ENCODE peak calls at places on chromosomes 13 and 19, in six cellular contexts. V is lower lobe of right lung; T is CD8-positive, alpha-beta memory T cell; S is fibroblast of the aortic adventitia; M is psoas muscle; Y is cardiac fibroblast. C is an unnamed sample.

GRCh38 chr13:34208326-34208725 is 390.4 kb downstream of the RFC3 start:
- DNase-seq in Y (peak), M (no peak), V (no peak), S (peak), T (no peak), C (no peak)

GRCh38 chr19:19670070-19670551 is 1.5 kb downstream of the ZNF101 start:
- DNase-seq in T (peak), Y (no peak), M (no peak), S (no peak), V (no peak), C (no peak)

GRCh38 chr19:45517238-45517637 is 10.0 kb downstream of the VASP start:
- DNase-seq in M (peak), V (no peak), T (no peak), S (no peak), Y (no peak), C (no peak)

GRCh38 chr13:29934531-29935308 is 84.3 kb upstream of the UBL3 start:
- DNase-seq in Y (no peak), M (no peak), S (no peak), V (no peak), T (peak), C (no peak)

GRCh38 chr13:30382836-30383525 is 39.3 kb upstream of the UBE2L5 start:
- DNase-seq in M (no peak), S (no peak), T (no peak), Y (no peak), V (no peak), C (no peak)

GRCh38 chr13:41418027-41418426 is 39.3 kb upstream of the RGCC start:
- DNase-seq in M (no peak), Y (peak), T (no peak), V (no peak), S (peak), C (no peak)

GRCh38 chr19:8897106-8897505 is 64.9 kb downstream of the MBD3L1 start:
- DNase-seq in V (no peak), M (no peak), S (no peak), Y (no peak), T (no peak), C (no peak)

GRCh38 chr19:53809518-53810186 is 14.5 kb downstream of the NLRP12 start:
- DNase-seq in S (no peak), V (no peak), Y (no peak), T (no peak), M (no peak), C (no peak)

GRCh38 chr19:12778905-12779161 is 3.5 kb upstream of the HOOK2 start:
- DNase-seq in V (no peak), S (no peak), Y (no peak), M (no peak), T (no peak), C (no peak)

GRCh38 chr19:49113762-49114629 is at the start of gene LIN7B:
- DNase-seq in V (peak), T (peak), Y (peak), S (peak), M (peak), C (no peak)

GRCh38 chr19:38544569-38545315 is 73.0 kb downstream of the MAP4K1 start:
- DNase-seq in M (no peak), V (peak), T (no peak), Y (no peak), S (peak), C (no peak)

GRCh38 chr19:16232127-16232526 is 34.4 kb downstream of the AP1M1 start:
- DNase-seq in T (no peak), S (no peak), V (no peak), M (no peak), Y (no peak), C (no peak)

GRCh38 chr13:97261254-97262015 is 39.3 kb downstream of the MBNL2 start:
- DNase-seq in M (no peak), V (no peak), T (no peak), S (no peak), Y (no peak), C (no peak)

GRCh38 chr19:47027586-47028371 is 8.1 kb downstream of the NPAS1 start:
- DNase-seq in V (no peak), Y (no peak), T (no peak), M (no peak), S (no peak), C (no peak)

GRCh38 chr13:74005320-74006154 is 128.7 kb downstream of the KLF12 start:
- DNase-seq in T (no peak), S (no peak), V (no peak), M (no peak), Y (no peak), C (no peak)

GRCh38 chr19:45474941-45475516 is 7.2 kb downstream of the FOSB start:
- DNase-seq in M (no peak), Y (peak), S (no peak), T (peak), V (no peak), C (no peak)

GRCh38 chr13:31101511-31102170 is 60.1 kb downstream of the HSPH1 start:
- DNase-seq in M (no peak), T (no peak), V (no peak), S (no peak), Y (no peak), C (no peak)

GRCh38 chr13:33235078-33235477 is 50.5 kb downstream of the STARD13 start:
- DNase-seq in M (no peak), S (peak), V (no peak), Y (peak), T (no peak), C (no peak)

GRCh38 chr13:85379991-85380390 is 419.2 kb downstream of the SLITRK6 start:
- DNase-seq in M (no peak), S (no peak), Y (no peak), V (no peak), T (no peak), C (no peak)

GRCh38 chr13:50198508-50198907 is 183.3 kb downstream of the KCNRG start:
- DNase-seq in V (no peak), S (peak), Y (peak), M (no peak), T (no peak), C (no peak)

GRCh38 chr13:102589291-102589822 is 7.4 kb upstream of the TPP2 start:
- DNase-seq in Y (no peak), M (no peak), T (no peak), S (no peak), V (no peak), C (no peak)

GRCh38 chr19:46844067-46844489 is 6.6 kb downstream of the AP2S1 start:
- DNase-seq in M (peak), S (peak), V (no peak), Y (peak), T (no peak), C (no peak)

GRCh38 chr13:82803341-82803740 is 1078.9 kb downstream of the SLITRK1 start:
- DNase-seq in T (no peak), V (no peak), Y (peak), S (peak), M (no peak), C (no peak)

GRCh38 chr13:80550856-80551532 is 210.1 kb upstream of the SPRY2 start:
- DNase-seq in Y (peak), V (no peak), M (no peak), T (no peak), S (no peak), C (no peak)

GRCh38 chr19:33727331-33728028 is 69.2 kb upstream of the KCTD15 start:
- DNase-seq in T (no peak), Y (no peak), M (no peak), V (no peak), S (no peak), C (no peak)

GRCh38 chr19:55305983-55306562 is 19.1 kb downstream of the TMEM150B start:
- DNase-seq in Y (no peak), M (no peak), T (no peak), S (no peak), V (no peak), C (no peak)

GRCh38 chr19:31943778-31944177 is 401.6 kb upstream of the ZNF507 start:
- DNase-seq in S (no peak), M (no peak), Y (no peak), V (no peak), T (no peak), C (no peak)

GRCh38 chr19:37885392-37885791 is 21.0 kb downstream of the WDR87 start:
- DNase-seq in Y (no peak), V (no peak), M (no peak), S (no peak), T (no peak), C (no peak)

GRCh38 chr19:43331435-43332010 is 22.0 kb upstream of the CD177 start:
- DNase-seq in S (no peak), T (no peak), Y (no peak), V (no peak), M (no peak), C (no peak)

GRCh38 chr13:67493835-67494234 is 263.7 kb upstream of the PCDH9 start:
- DNase-seq in M (no peak), V (no peak), Y (peak), S (no peak), T (no peak), C (no peak)

GRCh38 chr13:45838171-45838745 is 13.3 kb downstream of the SIAH3 start:
- DNase-seq in T (no peak), V (no peak), M (no peak), S (no peak), Y (no peak), C (no peak)

GRCh38 chr13:49681837-49682236 is 9.4 kb downstream of the EBPL start:
- DNase-seq in T (no peak), S (no peak), Y (peak), M (no peak), V (no peak), C (no peak)

GRCh38 chr13:98252931-98253470 is 75.9 kb upstream of the RNF113B start:
- DNase-seq in Y (peak), V (no peak), T (no peak), M (no peak), S (peak), C (no peak)

GRCh38 chr13:100363351-100363750 is 225.2 kb downstream of the GGACT start:
- DNase-seq in Y (peak), T (no peak), V (no peak), M (no peak), S (peak), C (no peak)

GRCh38 chr13:31172535-31172934 is 10.8 kb upstream of the HSPH1 start:
- DNase-seq in T (no peak), V (no peak), S (peak), M (no peak), Y (peak), C (peak)

GRCh38 chr19:9850235-9850959 is 15.3 kb downstream of the PIN1 start:
- DNase-seq in S (no peak), V (no peak), M (no peak), Y (no peak), T (no peak), C (no peak)

DNA sequence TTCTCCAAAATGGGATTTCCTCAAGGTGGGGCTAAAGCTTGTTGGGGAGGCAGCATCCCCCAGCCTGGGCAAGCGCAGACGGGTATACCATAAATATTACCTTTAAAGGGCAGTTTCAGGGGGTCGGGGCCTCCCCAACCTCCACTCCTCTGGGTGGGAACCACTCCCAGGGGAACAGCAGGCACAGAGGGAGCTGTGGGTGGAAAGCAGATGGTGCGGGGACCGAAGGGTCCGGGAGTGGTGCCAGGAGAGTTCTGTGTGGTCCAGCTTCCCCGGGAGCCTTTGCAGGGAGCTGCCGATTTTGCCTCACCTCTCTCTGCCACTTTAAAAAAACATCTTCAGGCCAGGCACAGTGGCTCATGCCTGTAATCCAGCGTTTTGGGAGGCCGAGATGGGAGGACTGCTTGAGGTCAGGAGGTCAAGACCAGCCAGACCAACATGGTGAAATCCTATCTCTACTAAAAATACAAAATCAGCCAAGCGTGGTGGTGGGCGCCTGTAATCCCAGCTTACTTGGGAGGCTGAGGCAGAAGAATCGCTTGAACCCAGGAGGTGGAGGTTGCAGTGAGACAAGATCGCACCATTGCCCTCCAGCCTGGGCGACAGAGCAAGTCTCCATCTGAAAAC is 5.5 kb downstream of the MAST3 start:
- DNase-seq in T (no peak), Y (no peak), V (no peak), S (no peak), M (no peak), C (no peak)
- H3K4me3 ChIP-seq in T (no peak), Y (no peak), V (no peak), S (no peak), M (no peak), C (no peak)

DNA sequence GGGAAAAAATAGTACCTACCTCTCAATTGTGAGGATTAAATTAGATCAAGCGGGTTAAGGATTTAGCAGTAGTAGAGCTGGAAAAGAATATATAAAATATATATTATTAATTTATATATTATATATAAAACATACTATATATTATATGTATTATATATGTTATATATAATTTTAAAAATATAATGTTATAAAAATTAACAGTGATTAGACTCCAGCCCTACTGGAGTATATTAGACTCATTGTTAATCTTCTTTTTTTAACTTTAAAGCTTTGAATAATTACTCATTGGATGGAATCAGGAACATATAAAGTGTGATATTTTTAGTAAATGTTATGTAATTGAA is 380 bp upstream of the MRPL54 start:
- DNase-seq in S (no peak), T (no peak), M (no peak), Y (no peak), V (no peak), C (no peak)
- H3K4me3 ChIP-seq in S (no peak), T (peak), M (peak), Y (no peak), V (peak), C (peak)

GRCh38 chr13:27969073-27969865 is at the start of gene CDX2:
- DNase-seq in Y (no peak), M (no peak), S (no peak), V (no peak), T (no peak), C (no peak)
- H3K4me3 ChIP-seq in Y (no peak), M (no peak), S (no peak), V (no peak), T (no peak), C (peak)

DNA sequence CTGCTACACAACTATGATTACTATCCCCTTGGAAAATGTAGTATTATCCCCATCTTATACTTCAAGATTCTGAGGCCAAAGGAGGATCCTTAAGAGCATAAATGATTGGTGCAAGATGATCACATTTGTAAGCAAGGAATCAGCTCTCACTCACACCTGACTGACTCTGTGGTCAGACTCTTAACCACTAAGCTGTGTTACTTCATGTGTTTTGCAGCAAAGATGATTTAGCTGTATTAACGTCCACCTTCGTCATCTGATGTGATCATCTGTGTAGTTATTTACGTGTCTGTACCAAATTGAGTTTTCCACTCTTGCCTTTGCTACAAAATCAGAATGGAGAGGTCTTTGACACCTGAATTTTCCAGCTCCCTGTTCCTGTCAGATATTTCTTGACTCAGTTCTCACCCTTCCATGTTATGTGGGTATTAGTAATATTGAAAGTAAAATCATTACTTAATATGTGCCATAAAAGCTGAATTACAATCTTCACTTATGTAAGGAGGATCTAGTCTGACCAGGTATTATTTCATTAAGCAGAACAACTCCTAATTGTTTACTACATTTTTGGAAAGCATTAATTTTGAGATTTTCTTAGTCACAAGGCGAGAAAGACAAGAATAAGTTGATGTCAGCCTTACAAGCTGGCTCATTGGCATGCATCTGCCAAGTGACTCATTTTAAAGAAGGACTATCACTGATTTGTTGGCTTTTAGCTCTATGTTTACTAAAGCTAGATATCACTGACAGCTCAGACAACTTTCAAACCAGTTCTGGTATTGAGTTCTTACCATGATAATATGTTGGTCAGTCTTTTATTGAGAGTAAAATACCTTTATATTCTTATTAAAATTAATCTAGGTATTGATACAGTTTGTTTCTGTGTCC is 1279.8 kb upstream of the PCDH9 start:
- DNase-seq in M (no peak), Y (no peak), S (no peak), V (no peak), T (no peak), C (no peak)
- H3K4me3 ChIP-seq in M (no peak), Y (no peak), S (no peak), V (no peak), T (no peak), C (no peak)

GRCh38 chr13:78601886-78602560 is 1.3 kb downstream of the POU4F1 start:
- DNase-seq in M (no peak), T (no peak), Y (no peak), S (no peak), V (no peak), C (no peak)
- H3K4me3 ChIP-seq in M (peak), T (peak), Y (no peak), S (no peak), V (peak), C (no peak)

GRCh38 chr13:99356216-99357089 is 49.3 kb upstream of the GPR183 start:
- DNase-seq in S (peak), T (peak), V (peak), M (peak), Y (peak), C (no peak)
- H3K4me3 ChIP-seq in S (peak), T (peak), V (peak), M (peak), Y (no peak), C (no peak)

GRCh38 chr19:640156-640548 is 473 bp downstream of the FGF22 start:
- DNase-seq in V (no peak), M (no peak), T (no peak), Y (no peak), S (no peak), C (no peak)
- H3K4me3 ChIP-seq in V (peak), M (peak), T (no peak), Y (peak), S (peak), C (peak)

DNA sequence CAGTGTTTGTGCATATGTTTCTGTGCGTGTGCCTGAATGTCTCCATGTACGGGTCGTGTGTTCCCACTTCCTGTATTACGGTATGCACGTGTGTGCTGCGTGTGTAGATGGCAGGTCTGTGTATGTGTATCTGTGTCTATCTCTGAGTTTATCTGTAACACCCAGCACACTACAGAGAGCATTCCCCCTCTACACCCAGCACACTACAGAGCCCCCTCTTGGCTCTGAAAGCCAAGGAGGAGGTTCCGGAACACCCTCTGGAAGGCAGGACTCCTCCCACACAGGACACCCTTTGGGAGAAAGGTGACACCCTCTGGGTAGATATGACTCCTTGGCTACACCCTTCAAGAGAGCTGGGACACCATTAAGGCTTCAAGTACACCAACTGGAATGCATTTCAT is 2.1 kb upstream of the ERFL start:
- DNase-seq in M (no peak), V (no peak), S (no peak), Y (no peak), T (no peak), C (no peak)
- H3K4me3 ChIP-seq in M (no peak), V (no peak), S (no peak), Y (no peak), T (no peak), C (no peak)

GRCh38 chr19:30360378-30361106 is 11.6 kb upstream of the ZNF536 start:
- DNase-seq in S (no peak), T (no peak), V (no peak), Y (no peak), M (no peak), C (no peak)
- H3K4me3 ChIP-seq in S (no peak), T (no peak), V (no peak), Y (no peak), M (peak), C (no peak)

GRCh38 chr19:23098988-23099387 is 17.8 kb upstream of the ZNF730 start:
- DNase-seq in S (no peak), T (no peak), M (no peak), Y (no peak), V (no peak), C (no peak)
- H3K4me3 ChIP-seq in S (no peak), T (no peak), M (no peak), Y (no peak), V (no peak), C (no peak)

C was measured in Panc1.